ENCODE peak calls at places on chromosomes 3 and 15, in ten cellular contexts. Y, Z, I, U, X, O, Q, C, K and R are unnamed samples. For H3K9me3, the result is how much of the 10 kb centered on the place peaks cover.

GRCh38 chr15:43920201-43920600 is 93.4 kb downstream of the WDR76 start:
- DNase-seq in Y (no peak), Z (no peak), I (no peak), U (no peak), X (no peak), O (no peak), Q (no peak), C (no peak), K (no peak), R (no peak)

GRCh38 chr3:157514371-157514919 is 11.2 kb upstream of the VEPH1 start:
- DNase-seq in Y (no peak), Z (no peak), I (no peak), U (no peak), X (no peak), O (no peak), Q (no peak), C (no peak), K (no peak), R (no peak)

GRCh38 chr3:18308096-18308495 is 117.0 kb downstream of the SATB1 start:
- DNase-seq in Y (no peak), Z (no peak), I (no peak), U (no peak), X (no peak), O (no peak), Q (no peak), C (no peak), K (no peak), R (no peak)

GRCh38 chr3:43389388-43390254 is 103.3 kb downstream of the SNRK start:
- DNase-seq in Y (no peak), Z (peak), I (no peak), U (no peak), X (peak), O (peak), Q (peak), C (peak), K (peak), R (no peak)

GRCh38 chr3:52216585-52217408 is 8.6 kb downstream of the TLR9 start:
- DNase-seq in Y (peak), Z (peak), I (peak), U (peak), X (peak), O (peak), Q (peak), C (no peak), K (peak), R (peak)

GRCh38 chr15:58459045-58459444 is 27.3 kb downstream of the LIPC start:
- DNase-seq in Y (no peak), Z (no peak), I (no peak), U (no peak), X (no peak), O (no peak), Q (no peak), C (peak), K (no peak), R (no peak)

GRCh38 chr3:37419979-37420378 is 245.6 kb upstream of the LRRFIP2 start:
- DNase-seq in Y (no peak), Z (no peak), I (no peak), U (no peak), X (no peak), O (no peak), Q (no peak), C (no peak), K (no peak), R (no peak)

GRCh38 chr15:81224232-81224631 is 27.6 kb downstream of the IL16 start:
- DNase-seq in Y (no peak), Z (no peak), I (peak), U (no peak), X (no peak), O (no peak), Q (no peak), C (no peak), K (no peak), R (no peak)

GRCh38 chr3:17733768-17734167 is 8.7 kb downstream of the TBC1D5 start:
- DNase-seq in Y (no peak), Z (no peak), I (no peak), U (no peak), X (no peak), O (no peak), Q (no peak), C (no peak), K (no peak), R (no peak)

GRCh38 chr15:35427091-35427490 is 118.9 kb downstream of the DPH6 start:
- DNase-seq in Y (no peak), Z (no peak), I (no peak), U (no peak), X (no peak), O (peak), Q (no peak), C (no peak), K (no peak), R (no peak)

GRCh38 chr15:74302821-74303359 is 64.6 kb downstream of the CYP11A1 start:
- DNase-seq in Y (no peak), Z (peak), I (no peak), U (peak), X (peak), O (peak), Q (no peak), C (peak), K (peak), R (no peak)

GRCh38 chr3:59877679-59878427 is 828.0 kb upstream of the CFAP20DC start:
- DNase-seq in Y (no peak), Z (no peak), I (no peak), U (no peak), X (no peak), O (peak), Q (no peak), C (no peak), K (no peak), R (no peak)

GRCh38 chr3:142009029-142009428 is 132.6 kb downstream of the ATP1B3 start:
- DNase-seq in Y (no peak), Z (no peak), I (no peak), U (no peak), X (no peak), O (no peak), Q (no peak), C (no peak), K (no peak), R (no peak)

GRCh38 chr3:149634573-149634972 is 23.3 kb downstream of the WWTR1 start:
- DNase-seq in Y (no peak), Z (no peak), I (no peak), U (no peak), X (no peak), O (no peak), Q (no peak), C (no peak), K (peak), R (no peak)

GRCh38 chr3:149628957-149629670 is 28.7 kb downstream of the WWTR1 start:
- DNase-seq in Y (no peak), Z (no peak), I (no peak), U (no peak), X (no peak), O (no peak), Q (no peak), C (no peak), K (no peak), R (no peak)

GRCh38 chr3:149630806-149631205 is 27.0 kb downstream of the WWTR1 start:
- DNase-seq in Y (no peak), Z (no peak), I (no peak), U (no peak), X (no peak), O (no peak), Q (no peak), C (no peak), K (no peak), R (no peak)

GRCh38 chr3:149634072-149634471 is 23.8 kb downstream of the WWTR1 start:
- DNase-seq in Y (no peak), Z (no peak), I (no peak), U (no peak), X (no peak), O (no peak), Q (no peak), C (no peak), K (no peak), R (no peak)

GRCh38 chr3:149632225-149632624 is 25.6 kb downstream of the WWTR1 start:
- DNase-seq in Y (no peak), Z (no peak), I (no peak), U (no peak), X (no peak), O (no peak), Q (no peak), C (no peak), K (no peak), R (no peak)
- H3K27ac ChIP-seq in Y (no peak), Z (no peak), I (no peak), U (no peak), X (no peak), O (no peak), Q (no peak), C (no peak), K (no peak), R (no peak)

GRCh38 chr15:37102315-37103021 is 2.1 kb upstream of the MEIS2 start:
- DNase-seq in Y (no peak), Z (no peak), I (no peak), U (peak), X (no peak), O (peak), Q (no peak), C (peak), K (no peak), R (no peak)
- H3K9me3 ChIP-seq in Y (under half), Z (under half), I (under half), U (under half), X (under half), O (under half), Q (under half), C (under half), K (under half), R (under half)

GRCh38 chr3:72274511-72275295 is 489.8 kb upstream of the PROK2 start:
- DNase-seq in Y (no peak), Z (peak), I (no peak), U (no peak), X (peak), O (no peak), Q (peak), C (no peak), K (peak), R (peak)
- H3K27ac ChIP-seq in Y (no peak), Z (no peak), I (no peak), U (no peak), X (peak), O (no peak), Q (no peak), C (no peak), K (no peak), R (no peak)

GRCh38 chr15:75920079-75920478 is 16.4 kb downstream of the FBXO22 start:
- DNase-seq in Y (no peak), Z (no peak), I (no peak), U (no peak), X (no peak), O (no peak), Q (no peak), C (no peak), K (no peak), R (no peak)

GRCh38 chr15:75921732-75922703 is 18.3 kb downstream of the FBXO22 start:
- DNase-seq in Y (peak), Z (peak), I (peak), U (no peak), X (peak), O (peak), Q (peak), C (peak), K (peak), R (peak)

GRCh38 chr15:75918135-75918534 is 14.5 kb downstream of the FBXO22 start:
- DNase-seq in Y (no peak), Z (no peak), I (no peak), U (no peak), X (no peak), O (no peak), Q (no peak), C (no peak), K (no peak), R (no peak)

GRCh38 chr15:75916978-75917377 is 13.3 kb downstream of the FBXO22 start:
- DNase-seq in Y (no peak), Z (no peak), I (no peak), U (no peak), X (no peak), O (no peak), Q (no peak), C (no peak), K (no peak), R (no peak)
- H3K9me3 ChIP-seq in Y (under half), Z (under half), I (under half), U (under half), X (under half), O (under half), Q (under half), C (under half), K (under half), R (under half)